ENCODE peak calls at places on chromosome 3, in five cellular contexts. B, D, V, L and P are unnamed samples.

GRCh38 chr3:43584043-43584826 is 37.6 kb downstream of the ANO10 start:
- DNase-seq in V (no peak), B (peak), L (no peak), D (no peak), P (no peak)

GRCh38 chr3:4302747-4303146 is 422 bp upstream of the SETMAR start:
- DNase-seq in D (no peak), V (no peak), L (no peak), B (no peak), P (no peak)

GRCh38 chr3:107227091-107227490 is 150.1 kb upstream of the CCDC54 start:
- DNase-seq in D (no peak), V (no peak), L (no peak), B (no peak), P (no peak)

GRCh38 chr3:119538772-119539171 is 20.6 kb downstream of the CD80 start:
- DNase-seq in D (no peak), V (no peak), L (no peak), B (no peak), P (no peak)

GRCh38 chr3:11559816-11560633 is 83.7 kb downstream of the VGLL4 start:
- DNase-seq in V (no peak), L (no peak), D (no peak), B (no peak), P (no peak)

GRCh38 chr3:45796902-45797637 is 734 bp upstream of the SLC6A20 start:
- DNase-seq in L (no peak), D (no peak), V (no peak), B (no peak), P (no peak)

GRCh38 chr3:71972031-71972430 is 187.1 kb upstream of the PROK2 start:
- DNase-seq in B (no peak), L (no peak), D (no peak), V (no peak), P (no peak)

GRCh38 chr3:35659808-35660207 is 20.5 kb downstream of the ARPP21 start:
- DNase-seq in L (no peak), D (peak), V (no peak), B (no peak), P (no peak)

GRCh38 chr3:186476541-186476940 is 67.6 kb downstream of the CRYGS start:
- DNase-seq in B (no peak), V (no peak), D (no peak), L (no peak), P (no peak)

GRCh38 chr3:14772533-14773138 is 46.1 kb upstream of the FGD5 start:
- DNase-seq in B (no peak), D (no peak), V (no peak), L (no peak), P (no peak)

GRCh38 chr3:101779047-101779807 is at the start of gene NXPE3:
- DNase-seq in D (peak), L (peak), V (peak), B (peak), P (peak)

GRCh38 chr3:123272547-123272946 is 70.8 kb downstream of the SEC22A start:
- DNase-seq in D (no peak), B (no peak), V (no peak), L (no peak), P (no peak)

GRCh38 chr3:186664506-186664905 is 1.3 kb upstream of the HRG start:
- DNase-seq in V (no peak), B (no peak), L (no peak), D (no peak), P (peak)

GRCh38 chr3:42302924-42303634 is 37.1 kb upstream of the CCK start:
- DNase-seq in B (no peak), D (no peak), V (no peak), L (peak), P (no peak)

GRCh38 chr3:170425491-170426239 is 7.0 kb downstream of the CLDN11 start:
- DNase-seq in L (no peak), V (peak), D (peak), B (peak), P (no peak)

GRCh38 chr3:122560680-122561079 is 3.4 kb downstream of the PARP9 start:
- DNase-seq in V (peak), D (peak), L (peak), B (no peak), P (no peak)

GRCh38 chr3:136171097-136171542 is 25.0 kb downstream of the MSL2 start:
- DNase-seq in V (no peak), B (no peak), D (no peak), L (no peak), P (no peak)

GRCh38 chr3:171393032-171393744 is 67.0 kb downstream of the TNIK start:
- DNase-seq in V (no peak), B (no peak), L (no peak), D (peak), P (peak)

GRCh38 chr3:13561376-13561775 is 12.5 kb downstream of the FBLN2 start:
- DNase-seq in B (no peak), L (no peak), D (no peak), V (no peak), P (no peak)

DNA sequence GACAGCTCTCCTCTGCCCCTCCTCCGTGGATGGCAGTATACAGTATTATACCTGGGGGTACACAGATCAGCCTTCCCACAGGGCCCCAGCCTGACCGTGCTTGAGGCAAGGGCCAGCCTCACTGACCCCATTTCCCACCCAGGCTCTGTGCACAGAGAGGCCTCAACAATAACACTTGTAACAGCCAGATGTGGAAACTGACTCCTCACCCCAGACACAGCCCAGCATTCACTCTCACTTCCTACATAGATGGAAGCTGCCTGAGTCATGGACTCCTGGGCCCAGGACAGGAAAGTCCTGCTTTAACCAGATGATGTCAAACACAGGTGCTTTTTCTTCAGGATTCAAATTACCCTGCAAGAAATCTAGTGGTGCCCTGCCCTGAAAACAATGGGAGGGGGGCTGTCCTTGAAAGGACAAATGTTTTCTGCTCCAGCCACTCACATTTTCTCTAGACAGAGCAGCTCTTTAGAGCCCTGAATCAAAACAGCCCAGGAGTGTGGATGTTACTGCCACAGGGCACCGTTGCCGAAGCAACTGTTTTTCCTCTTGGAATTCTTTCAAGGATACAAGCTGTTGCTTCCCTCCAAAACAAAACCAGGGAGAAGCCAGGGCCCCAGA is 16.4 kb downstream of the CCDC12 start:
- DNase-seq in V (peak), D (no peak), L (no peak), B (no peak), P (no peak)
- TF ChIP-seq USF2 in V (no peak), D (no peak), L (no peak), B (no peak), P (no peak)

DNA sequence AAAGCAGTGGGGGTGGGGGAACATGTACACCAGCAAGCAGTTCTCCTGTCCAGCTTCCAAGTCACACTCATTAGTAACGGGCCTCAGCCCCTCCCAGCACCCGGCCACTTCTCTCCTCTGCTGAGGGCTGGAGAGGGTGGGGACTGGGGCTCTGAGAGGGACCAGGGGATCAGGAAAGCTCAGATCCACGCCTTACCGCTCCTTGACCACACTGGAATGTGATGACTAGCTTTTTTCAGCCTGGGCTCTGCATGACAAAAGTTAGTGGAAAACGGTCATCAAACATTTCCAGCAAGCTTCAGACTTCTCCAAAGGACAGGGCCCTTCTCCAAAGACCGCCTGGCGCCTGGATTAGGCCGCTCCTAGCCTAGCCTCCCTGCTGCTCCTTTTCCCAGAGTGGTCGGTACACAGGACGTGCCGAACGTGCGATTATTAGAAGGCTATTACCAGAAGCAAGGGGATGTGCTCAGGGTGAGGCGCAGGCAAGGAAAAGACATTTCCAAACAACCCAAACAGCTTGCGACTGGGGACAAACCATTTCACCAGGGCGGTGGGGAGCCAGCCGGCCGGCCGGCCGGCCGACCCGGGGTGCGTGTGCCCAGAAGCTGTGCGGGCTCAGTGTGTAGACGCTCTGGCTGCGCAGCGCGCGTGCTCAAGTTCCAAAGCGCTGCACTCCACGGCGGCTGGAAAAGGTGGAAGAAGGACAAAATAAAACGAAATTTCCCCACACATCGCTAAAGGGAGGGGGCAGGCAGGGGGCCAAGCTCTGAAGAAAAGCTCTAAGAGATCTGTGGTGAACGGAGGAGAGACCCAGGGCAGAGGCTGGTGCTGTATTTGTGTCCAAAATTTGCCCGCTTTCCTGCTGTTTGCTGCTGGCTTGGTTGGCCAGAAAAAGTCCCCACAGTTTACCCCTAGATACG is 51.0 kb upstream of the SSR3 start:
- DNase-seq in L (no peak), D (no peak), V (peak), B (peak), P (peak)
- TF ChIP-seq YY1 in L (peak), D (no peak), V (no peak), B (no peak), P (peak)

DNA sequence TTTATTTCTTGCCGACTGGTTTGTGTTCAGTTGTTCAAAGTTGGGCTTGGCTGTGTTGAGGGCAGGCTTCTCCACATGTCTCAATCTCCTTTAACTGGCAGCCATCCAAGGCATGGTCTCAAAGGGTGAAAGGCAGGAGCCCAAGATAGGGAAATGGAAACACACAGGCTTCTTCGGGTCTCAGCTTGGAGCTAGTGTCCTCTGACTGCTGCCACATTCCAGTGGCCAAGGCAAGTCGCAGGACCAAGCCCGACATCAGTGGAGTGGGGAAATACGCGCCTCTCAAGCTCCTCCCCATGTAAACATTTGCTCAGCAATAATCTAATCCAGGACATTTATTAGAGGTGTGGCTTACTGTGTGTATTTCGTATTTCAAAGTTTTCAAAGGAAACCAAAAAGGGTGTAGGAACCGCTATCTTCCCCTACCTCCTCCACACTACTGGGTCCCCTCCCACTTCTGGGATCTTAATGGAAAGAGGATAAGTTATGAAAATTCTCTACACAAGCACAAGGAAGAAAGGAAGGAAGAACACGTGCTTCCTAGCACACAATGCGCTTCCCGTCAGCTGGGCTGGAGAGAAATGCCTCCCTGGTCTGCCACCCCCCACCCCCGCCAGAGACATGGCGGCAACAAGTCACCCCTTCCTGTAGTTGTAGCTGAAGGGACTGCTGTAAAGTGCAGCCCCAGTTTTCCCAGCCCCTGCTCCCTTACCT is 181.7 kb downstream of the FAM43A start:
- DNase-seq in V (no peak), L (no peak), D (no peak), B (no peak), P (no peak)
- TF ChIP-seq USF2 in V (no peak), L (no peak), D (no peak), B (no peak), P (no peak)

GRCh38 chr3:167886690-167887089 is 151.2 kb downstream of the SERPINI1 start:
- DNase-seq in B (no peak), V (no peak), L (no peak), D (no peak), P (no peak)

GRCh38 chr3:167883452-167883851 is 147.9 kb downstream of the SERPINI1 start:
- DNase-seq in D (no peak), B (no peak), L (no peak), V (no peak), P (no peak)

GRCh38 chr3:167882057-167882667 is 146.6 kb downstream of the SERPINI1 start:
- DNase-seq in D (peak), V (peak), B (peak), L (no peak), P (no peak)

GRCh38 chr3:167885277-167885676 is 149.8 kb downstream of the SERPINI1 start:
- DNase-seq in V (no peak), B (no peak), D (no peak), L (no peak), P (no peak)

GRCh38 chr3:167884481-167884880 is 149.0 kb downstream of the SERPINI1 start:
- DNase-seq in V (no peak), D (no peak), L (no peak), B (no peak), P (no peak)
- TF ChIP-seq YY1 in V (no peak), D (no peak), L (no peak), B (no peak), P (no peak)